ENCODE peak calls at places on chromosome 14, in seven cellular contexts. O, T, S, U, A, E and M are unnamed samples.

GRCh38 chr14:74324945-74325361 is 22.2 kb upstream of the ABCD4 start:
- DNase-seq in E (peak; percentile 36), T (peak; percentile 40), S (peak; percentile 38), O (peak; percentile 21), A (peak; percentile 65), U (peak; percentile 10), M (peak; percentile 58)

GRCh38 chr14:99534863-99535262 is 53.7 kb downstream of the CCNK start:
- DNase-seq in U (no peak), A (no peak), S (peak; percentile 51), T (no peak), O (no peak), E (peak; percentile 40), M (no peak)

GRCh38 chr14:32134448-32135070 is 57.5 kb downstream of the ARHGAP5 start:
- DNase-seq in E (no peak), O (no peak), U (no peak), A (peak; percentile 18), S (no peak), T (peak; percentile 65), M (peak; percentile 18)

GRCh38 chr14:23431486-23431885 is 4.0 kb downstream of the MYH7 start:
- DNase-seq in U (no peak), S (no peak), A (no peak), E (no peak), T (no peak), O (no peak), M (no peak)

GRCh38 chr14:61218765-61219164 is 62.4 kb downstream of the TMEM30B start:
- DNase-seq in A (no peak), O (no peak), E (no peak), S (no peak), T (peak; percentile 11), U (no peak), M (no peak)

GRCh38 chr14:58640959-58641358 is 3.2 kb downstream of the DACT1 start:
- DNase-seq in S (no peak), O (no peak), T (no peak), E (no peak), U (no peak), A (no peak), M (no peak)

GRCh38 chr14:72685456-72685855 is 208.4 kb downstream of the DPF3 start:
- DNase-seq in S (no peak), A (no peak), E (no peak), O (no peak), T (no peak), U (no peak), M (no peak)

GRCh38 chr14:73295198-73295796 is 58.0 kb downstream of the PAPLN start:
- DNase-seq in U (peak; percentile 51), E (peak; percentile 64), O (peak; percentile 46), T (peak; percentile 19), S (no peak), A (peak; percentile 43), M (peak; percentile 59)

GRCh38 chr14:37061697-37062096 is 110.7 kb downstream of the SLC25A21 start:
- DNase-seq in S (no peak), T (no peak), U (no peak), O (no peak), E (no peak), A (no peak), M (no peak)

GRCh38 chr14:100159865-100160533 is 554 bp upstream of the DEGS2 start:
- DNase-seq in T (no peak), U (no peak), S (no peak), E (no peak), A (no peak), O (no peak), M (no peak)

GRCh38 chr14:20472566-20473206 is 3.5 kb downstream of the PNP start:
- DNase-seq in A (no peak), S (no peak), T (no peak), E (no peak), U (no peak), O (no peak), M (no peak)

GRCh38 chr14:21048638-21049037 is 6.5 kb downstream of the RNASE7 start:
- DNase-seq in A (no peak), E (no peak), S (no peak), T (no peak), O (no peak), U (no peak), M (peak; percentile 46)

GRCh38 chr14:101589486-101590015 is 28.3 kb downstream of the DIO3 start:
- DNase-seq in S (no peak), U (no peak), T (no peak), E (no peak), O (no peak), A (no peak), M (no peak)

GRCh38 chr14:68135566-68135965 is 316.0 kb downstream of the RAD51B start:
- DNase-seq in U (no peak), E (no peak), O (no peak), T (peak; percentile 73), S (no peak), A (no peak), M (no peak)

GRCh38 chr14:77239412-77239811 is 31.6 kb downstream of the NGB start:
- DNase-seq in E (no peak), S (no peak), U (no peak), T (no peak), O (no peak), A (no peak), M (no peak)

GRCh38 chr14:76168531-76168930 is 16.8 kb downstream of the GPATCH2L start:
- DNase-seq in U (no peak), S (no peak), A (no peak), E (no peak), O (no peak), T (peak; percentile 1), M (no peak)

GRCh38 chr14:39023939-39024871 is 78.8 kb downstream of the SEC23A start:
- DNase-seq in T (no peak), S (no peak), O (no peak), U (peak; percentile 64), A (no peak), E (peak; percentile 19), M (no peak)

GRCh38 chr14:102282751-102283465 is 22.1 kb downstream of the MOK start:
- DNase-seq in O (no peak), U (no peak), T (no peak), A (no peak), S (no peak), E (no peak), M (no peak)

GRCh38 chr14:65949711-65950516 is 536.3 kb upstream of the CCDC196 start:
- DNase-seq in T (peak; percentile 43), E (no peak), A (no peak), O (no peak), U (peak; percentile 64), S (no peak), M (peak; percentile 36)

GRCh38 chr14:85811340-85811739 is 281.4 kb downstream of the FLRT2 start:
- DNase-seq in E (no peak), T (no peak), O (no peak), S (no peak), A (no peak), U (no peak), M (no peak)

GRCh38 chr14:89767861-89768268 is 186.7 kb downstream of the EFCAB11 start:
- DNase-seq in A (no peak), U (peak; percentile 48), O (peak; percentile 24), T (peak; percentile 64), E (peak; percentile 38), S (peak; percentile 9), M (peak; percentile 73)

GRCh38 chr14:93906341-93907329 is 20.5 kb upstream of the FAM181A start:
- DNase-seq in T (peak; percentile 27), S (peak; percentile 57), U (peak; percentile 84), E (peak; percentile 28), O (peak; percentile 66), A (peak; percentile 56), M (peak; percentile 24)

GRCh38 chr14:60514378-60515243 is 5.7 kb downstream of the SIX6 start:
- DNase-seq in S (peak; percentile 94), A (peak; percentile 17), O (peak; percentile 37), U (peak; percentile 75), E (no peak), T (no peak), M (no peak)

GRCh38 chr14:45038865-45039264 is 45.1 kb upstream of the PRPF39 start:
- DNase-seq in S (no peak), E (no peak), O (no peak), U (no peak), A (no peak), T (no peak), M (no peak)